ENCODE peak calls at places on chromosome 1, in ten cellular contexts. One of them, this sample, is unnamed.

GRCh38 chr1:67937651-67938050 is 104.4 kb upstream of the GNG12 start:
- DNase-seq in mesendoderm: no peak
- DNase-seq in adipocyte: peak; percentile 32
- DNase-seq in transverse colon: no peak
- DNase-seq in tibial artery: no peak
- DNase-seq in left ventricle myocardium inferior: no peak
- DNase-seq in body of pancreas: no peak
- DNase-seq in upper lobe of right lung: no peak
- DNase-seq in aorta: no peak
- DNase-seq in pancreas: no peak
- DNase-seq in this sample: no peak

GRCh38 chr1:246760426-246761347 is 36.5 kb downstream of the SCCPDH start:
- DNase-seq in pancreas: no peak
- DNase-seq in left ventricle myocardium inferior: no peak
- DNase-seq in transverse colon: no peak
- DNase-seq in upper lobe of right lung: no peak
- DNase-seq in body of pancreas: no peak
- DNase-seq in mesendoderm: no peak
- DNase-seq in adipocyte: no peak
- DNase-seq in aorta: no peak
- DNase-seq in tibial artery: no peak
- DNase-seq in this sample: no peak

GRCh38 chr1:68571499-68571898 is 74.6 kb upstream of the DEPDC1 start:
- DNase-seq in tibial artery: no peak
- DNase-seq in pancreas: no peak
- DNase-seq in aorta: no peak
- DNase-seq in transverse colon: no peak
- DNase-seq in adipocyte: peak; percentile 54
- DNase-seq in body of pancreas: no peak
- DNase-seq in left ventricle myocardium inferior: no peak
- DNase-seq in upper lobe of right lung: no peak
- DNase-seq in mesendoderm: no peak
- DNase-seq in this sample: no peak

GRCh38 chr1:31652891-31653489 is 8.3 kb upstream of the PEF1 start:
- DNase-seq in aorta: no peak
- DNase-seq in transverse colon: no peak
- DNase-seq in pancreas: no peak
- DNase-seq in body of pancreas: no peak
- DNase-seq in mesendoderm: no peak
- DNase-seq in left ventricle myocardium inferior: no peak
- DNase-seq in tibial artery: no peak
- DNase-seq in upper lobe of right lung: no peak
- DNase-seq in adipocyte: no peak
- DNase-seq in this sample: no peak

GRCh38 chr1:68570859-68571258 is 74.0 kb upstream of the DEPDC1 start:
- DNase-seq in tibial artery: no peak
- DNase-seq in mesendoderm: no peak
- DNase-seq in body of pancreas: no peak
- DNase-seq in aorta: no peak
- DNase-seq in adipocyte: peak; percentile 38
- DNase-seq in upper lobe of right lung: no peak
- DNase-seq in pancreas: no peak
- DNase-seq in transverse colon: no peak
- DNase-seq in left ventricle myocardium inferior: no peak
- DNase-seq in this sample: no peak

GRCh38 chr1:198018529-198018928 is 101.4 kb downstream of the LHX9 start:
- DNase-seq in aorta: no peak
- DNase-seq in mesendoderm: no peak
- DNase-seq in upper lobe of right lung: no peak
- DNase-seq in adipocyte: peak; percentile 79
- DNase-seq in pancreas: no peak
- DNase-seq in left ventricle myocardium inferior: no peak
- DNase-seq in transverse colon: no peak
- DNase-seq in body of pancreas: no peak
- DNase-seq in tibial artery: no peak
- DNase-seq in this sample: no peak

GRCh38 chr1:22057861-22058260 is 5.4 kb downstream of the CDC42 start:
- DNase-seq in left ventricle myocardium inferior: no peak
- DNase-seq in pancreas: no peak
- DNase-seq in transverse colon: no peak
- DNase-seq in upper lobe of right lung: no peak
- DNase-seq in mesendoderm: peak; percentile 69
- DNase-seq in adipocyte: no peak
- DNase-seq in body of pancreas: no peak
- DNase-seq in aorta: no peak
- DNase-seq in tibial artery: no peak
- DNase-seq in this sample: no peak

GRCh38 chr1:45543599-45544417 is 6.8 kb upstream of the AKR1A1 start:
- DNase-seq in adipocyte: no peak
- DNase-seq in tibial artery: peak; percentile 76
- DNase-seq in transverse colon: peak; percentile 60
- DNase-seq in pancreas: peak; percentile 27
- DNase-seq in mesendoderm: peak; percentile 37
- DNase-seq in upper lobe of right lung: peak; percentile 78
- DNase-seq in body of pancreas: peak; percentile 37
- DNase-seq in left ventricle myocardium inferior: peak; percentile 33
- DNase-seq in aorta: peak; percentile 86
- DNase-seq in this sample: peak; percentile 61

GRCh38 chr1:76580206-76580605 is 287.1 kb upstream of the ST6GALNAC5 start:
- DNase-seq in body of pancreas: no peak
- DNase-seq in tibial artery: no peak
- DNase-seq in pancreas: no peak
- DNase-seq in aorta: no peak
- DNase-seq in adipocyte: no peak
- DNase-seq in mesendoderm: peak; percentile 8
- DNase-seq in upper lobe of right lung: no peak
- DNase-seq in left ventricle myocardium inferior: no peak
- DNase-seq in transverse colon: no peak
- DNase-seq in this sample: no peak

GRCh38 chr1:76583237-76583868 is 283.9 kb upstream of the ST6GALNAC5 start:
- DNase-seq in body of pancreas: no peak
- DNase-seq in pancreas: no peak
- DNase-seq in tibial artery: no peak
- DNase-seq in mesendoderm: no peak
- DNase-seq in transverse colon: no peak
- DNase-seq in adipocyte: no peak
- DNase-seq in left ventricle myocardium inferior: no peak
- DNase-seq in aorta: no peak
- DNase-seq in upper lobe of right lung: no peak
- DNase-seq in this sample: no peak

GRCh38 chr1:76576876-76577817 is 290.1 kb upstream of the ST6GALNAC5 start:
- DNase-seq in upper lobe of right lung: no peak
- DNase-seq in mesendoderm: no peak
- DNase-seq in pancreas: no peak
- DNase-seq in tibial artery: no peak
- DNase-seq in transverse colon: no peak
- DNase-seq in aorta: no peak
- DNase-seq in adipocyte: no peak
- DNase-seq in body of pancreas: no peak
- DNase-seq in left ventricle myocardium inferior: no peak
- DNase-seq in this sample: no peak

GRCh38 chr1:76572229-76572628 is 295.1 kb upstream of the ST6GALNAC5 start:
- DNase-seq in body of pancreas: no peak
- DNase-seq in tibial artery: no peak
- DNase-seq in left ventricle myocardium inferior: no peak
- DNase-seq in pancreas: no peak
- DNase-seq in adipocyte: no peak
- DNase-seq in aorta: no peak
- DNase-seq in transverse colon: no peak
- DNase-seq in mesendoderm: no peak
- DNase-seq in upper lobe of right lung: no peak
- DNase-seq in this sample: no peak

GRCh38 chr1:76577818-76578185 is 289.5 kb upstream of the ST6GALNAC5 start:
- DNase-seq in transverse colon: no peak
- DNase-seq in aorta: no peak
- DNase-seq in upper lobe of right lung: no peak
- DNase-seq in left ventricle myocardium inferior: no peak
- DNase-seq in pancreas: no peak
- DNase-seq in adipocyte: no peak
- DNase-seq in body of pancreas: no peak
- DNase-seq in mesendoderm: no peak
- DNase-seq in tibial artery: no peak
- DNase-seq in this sample: no peak
- H3K36me3 ChIP-seq in transverse colon: no peaks in the 10 kb centered on the region
- H3K36me3 ChIP-seq in aorta: no peaks in the 10 kb centered on the region
- H3K36me3 ChIP-seq in upper lobe of right lung: no peaks in the 10 kb centered on the region
- H3K36me3 ChIP-seq in left ventricle myocardium inferior: no peaks in the 10 kb centered on the region
- H3K36me3 ChIP-seq in pancreas: no peaks in the 10 kb centered on the region
- H3K36me3 ChIP-seq in adipocyte: no peaks in the 10 kb centered on the region
- H3K36me3 ChIP-seq in body of pancreas: no peaks in the 10 kb centered on the region
- H3K36me3 ChIP-seq in mesendoderm: no peaks in the 10 kb centered on the region
- H3K36me3 ChIP-seq in tibial artery: no peaks in the 10 kb centered on the region
- H3K36me3 ChIP-seq in this sample: no peaks in the 10 kb centered on the region

DNA sequence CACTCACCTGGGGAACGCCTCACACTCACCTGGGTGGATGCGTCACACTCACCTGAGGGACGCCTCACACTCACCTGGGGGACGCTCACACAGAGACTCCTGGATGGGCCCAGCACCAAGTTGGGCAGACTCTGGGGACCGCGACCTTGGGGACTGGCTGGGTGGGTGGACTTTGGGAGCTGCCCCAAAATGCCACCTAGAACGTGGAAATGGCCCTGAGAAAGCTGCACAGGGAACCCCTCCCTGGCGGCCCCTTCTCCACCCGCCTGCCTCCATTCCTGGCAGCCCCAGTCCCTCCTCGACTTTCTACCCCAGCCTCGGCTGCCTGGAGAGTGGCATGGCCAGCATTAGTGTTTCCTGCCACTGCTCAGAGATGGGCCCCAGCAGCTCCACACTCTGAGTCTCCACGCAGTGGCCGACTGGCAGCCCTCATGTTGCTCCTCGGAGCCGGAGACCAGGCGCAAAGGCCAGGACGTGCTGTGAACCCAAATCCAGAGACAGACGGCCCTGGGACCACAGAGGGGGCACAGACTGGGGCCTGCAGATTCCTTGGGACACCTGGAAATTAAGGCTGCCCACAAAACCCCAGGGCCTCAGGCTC is 46.5 kb upstream of the ACTRT2 start:
- DNase-seq in tibial artery: peak; percentile 62
- DNase-seq in pancreas: no peak
- DNase-seq in upper lobe of right lung: peak; percentile 57
- DNase-seq in transverse colon: no peak
- DNase-seq in left ventricle myocardium inferior: peak; percentile 7
- DNase-seq in body of pancreas: no peak
- DNase-seq in adipocyte: no peak
- DNase-seq in aorta: no peak
- DNase-seq in mesendoderm: no peak
- DNase-seq in this sample: no peak
- H3K4me3 ChIP-seq in tibial artery: no peak overlapping the region
- H3K4me3 ChIP-seq in pancreas: no peak overlapping the region
- H3K4me3 ChIP-seq in upper lobe of right lung: no peak overlapping the region
- H3K4me3 ChIP-seq in transverse colon: no peak overlapping the region
- H3K4me3 ChIP-seq in left ventricle myocardium inferior: no peak overlapping the region
- H3K4me3 ChIP-seq in body of pancreas: no peak overlapping the region
- H3K4me3 ChIP-seq in adipocyte: no peak overlapping the region
- H3K4me3 ChIP-seq in aorta: no peak overlapping the region
- H3K4me3 ChIP-seq in mesendoderm: no peak overlapping the region
- H3K4me3 ChIP-seq in this sample: no peak overlapping the region

DNA sequence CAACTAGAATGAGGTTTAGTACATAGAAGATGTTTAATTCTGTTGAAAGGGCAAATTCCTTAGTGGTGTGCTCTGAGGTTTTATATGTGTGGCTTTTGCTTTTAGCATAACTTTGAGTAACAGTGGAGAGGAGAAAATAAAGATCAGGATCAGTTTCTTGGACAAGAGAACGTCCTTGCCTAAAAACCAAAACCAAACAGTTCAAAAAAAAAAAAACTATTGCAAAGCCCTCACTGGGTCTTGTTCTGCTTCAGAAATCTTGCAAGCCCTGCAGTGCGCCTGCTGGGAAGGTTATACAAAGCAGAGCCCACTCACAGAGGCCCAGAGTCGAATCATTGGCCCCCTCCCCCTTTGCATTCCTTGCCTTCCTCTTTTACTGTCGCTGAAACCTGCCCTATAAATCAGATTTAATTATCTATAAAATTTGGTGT is 201.7 kb upstream of the PTBP2 start:
- DNase-seq in tibial artery: no peak
- DNase-seq in adipocyte: no peak
- DNase-seq in left ventricle myocardium inferior: no peak
- DNase-seq in aorta: no peak
- DNase-seq in transverse colon: no peak
- DNase-seq in pancreas: no peak
- DNase-seq in body of pancreas: no peak
- DNase-seq in mesendoderm: peak; percentile 52
- DNase-seq in upper lobe of right lung: no peak
- DNase-seq in this sample: no peak
- H3K36me3 ChIP-seq in tibial artery: no peaks in the 10 kb centered on the region
- H3K36me3 ChIP-seq in adipocyte: no peaks in the 10 kb centered on the region
- H3K36me3 ChIP-seq in left ventricle myocardium inferior: no peaks in the 10 kb centered on the region
- H3K36me3 ChIP-seq in aorta: no peaks in the 10 kb centered on the region
- H3K36me3 ChIP-seq in transverse colon: no peaks in the 10 kb centered on the region
- H3K36me3 ChIP-seq in pancreas: no peaks in the 10 kb centered on the region
- H3K36me3 ChIP-seq in body of pancreas: no peaks in the 10 kb centered on the region
- H3K36me3 ChIP-seq in mesendoderm: no peaks in the 10 kb centered on the region
- H3K36me3 ChIP-seq in upper lobe of right lung: no peaks in the 10 kb centered on the region
- H3K36me3 ChIP-seq in this sample: no peaks in the 10 kb centered on the region

GRCh38 chr1:111857251-111857651 is 101.5 kb downstream of the DDX20 start:
- DNase-seq in pancreas: no peak
- DNase-seq in left ventricle myocardium inferior: peak; percentile 72
- DNase-seq in tibial artery: no peak
- DNase-seq in upper lobe of right lung: no peak
- DNase-seq in adipocyte: no peak
- DNase-seq in aorta: no peak
- DNase-seq in body of pancreas: no peak
- DNase-seq in mesendoderm: no peak
- DNase-seq in transverse colon: no peak
- DNase-seq in this sample: no peak
- H3K4me3 ChIP-seq in pancreas: no peak overlapping the region
- H3K4me3 ChIP-seq in left ventricle myocardium inferior: no peak overlapping the region
- H3K4me3 ChIP-seq in tibial artery: no peak overlapping the region
- H3K4me3 ChIP-seq in upper lobe of right lung: no peak overlapping the region
- H3K4me3 ChIP-seq in adipocyte: no peak overlapping the region
- H3K4me3 ChIP-seq in aorta: no peak overlapping the region
- H3K4me3 ChIP-seq in body of pancreas: no peak overlapping the region
- H3K4me3 ChIP-seq in mesendoderm: no peak overlapping the region
- H3K4me3 ChIP-seq in transverse colon: no peak overlapping the region
- H3K4me3 ChIP-seq in this sample: no peak overlapping the region

DNA sequence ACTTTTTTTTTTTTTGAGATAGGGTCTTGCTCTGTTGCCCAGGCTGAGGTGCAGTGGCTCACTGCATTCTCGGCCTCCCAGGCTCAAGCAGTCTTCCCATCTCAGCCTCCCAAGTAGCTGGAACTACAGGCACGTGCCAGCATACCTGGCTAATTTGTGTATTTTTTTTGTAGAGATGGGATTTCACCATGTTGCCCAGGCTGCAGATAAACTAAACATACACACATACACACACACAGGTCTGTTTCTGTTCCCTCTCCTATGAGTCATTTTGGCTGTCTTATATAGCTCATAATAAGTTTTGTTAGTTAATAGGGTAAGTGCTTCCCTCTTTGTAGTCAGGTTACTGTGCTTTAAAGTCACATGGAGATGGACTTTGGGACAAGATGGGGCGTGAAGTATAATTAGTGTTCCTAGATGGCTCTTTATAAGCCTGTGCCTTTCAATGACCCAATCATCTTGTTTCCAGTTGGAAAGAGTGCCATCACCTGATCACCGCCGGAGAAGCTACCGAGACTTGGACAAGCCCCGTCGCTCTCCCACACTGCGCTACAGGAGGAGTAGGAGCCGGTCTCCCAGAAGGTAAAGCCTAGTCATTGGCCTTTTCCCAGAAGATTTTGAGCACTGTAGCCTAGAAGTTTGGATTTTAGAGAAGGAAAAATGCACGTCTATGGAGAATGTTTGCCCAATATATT is 9.2 kb downstream of the PRPF38A start:
- DNase-seq in pancreas: no peak
- DNase-seq in transverse colon: peak; percentile 72
- DNase-seq in tibial artery: no peak
- DNase-seq in left ventricle myocardium inferior: no peak
- DNase-seq in body of pancreas: no peak
- DNase-seq in adipocyte: no peak
- DNase-seq in mesendoderm: no peak
- DNase-seq in aorta: no peak
- DNase-seq in upper lobe of right lung: no peak
- DNase-seq in this sample: no peak
- H3K36me3 ChIP-seq in pancreas: peaks cover 86% of the 10 kb centered on the region
- H3K36me3 ChIP-seq in transverse colon: no peaks in the 10 kb centered on the region
- H3K36me3 ChIP-seq in tibial artery: peaks cover 93% of the 10 kb centered on the region
- H3K36me3 ChIP-seq in left ventricle myocardium inferior: peaks cover 100% of the 10 kb centered on the region
- H3K36me3 ChIP-seq in body of pancreas: peaks cover 44% of the 10 kb centered on the region
- H3K36me3 ChIP-seq in adipocyte: peaks cover 93% of the 10 kb centered on the region
- H3K36me3 ChIP-seq in mesendoderm: peaks cover 19% of the 10 kb centered on the region
- H3K36me3 ChIP-seq in aorta: peaks cover 14% of the 10 kb centered on the region
- H3K36me3 ChIP-seq in upper lobe of right lung: peaks cover 100% of the 10 kb centered on the region
- H3K36me3 ChIP-seq in this sample: peaks cover 38% of the 10 kb centered on the region

This sample was measured in heart left ventricle.